ENCODE peak calls at places on chromosomes 5 and 9, in six cellular contexts. F, P, N, S, L and K are unnamed samples.

GRCh38 chr5:179792612-179793469 is 945 bp upstream of the LTC4S start:
- DNase-seq in N (no peak), F (no peak), L (no peak), S (no peak), P (peak; percentile 51), K (no peak)

GRCh38 chr5:159441441-159441840 is 111.2 kb upstream of the IL12B start:
- DNase-seq in N (no peak), F (no peak), L (no peak), P (peak; percentile 22), S (no peak), K (no peak)

GRCh38 chr9:31251386-31251785 is 1133.1 kb upstream of the ACO1 start:
- DNase-seq in N (no peak), F (no peak), P (no peak), L (no peak), S (no peak), K (no peak)

GRCh38 chr9:82513242-82513750 is 524.7 kb downstream of the SPATA31D1 start:
- DNase-seq in P (no peak), F (no peak), L (no peak), N (no peak), S (no peak), K (no peak)

GRCh38 chr9:131095666-131096489 is 453 bp upstream of the AIF1L start:
- DNase-seq in L (no peak), N (no peak), S (peak; percentile 34), P (no peak), F (no peak), K (peak; percentile 16)

GRCh38 chr5:132389453-132390286 is 20.2 kb downstream of the SLC22A5 start:
- DNase-seq in N (no peak), L (no peak), F (peak; percentile 94), P (no peak), S (no peak), K (peak; percentile 98)

GRCh38 chr9:90245661-90246060 is 397.0 kb downstream of the DIRAS2 start:
- DNase-seq in P (no peak), L (no peak), S (no peak), F (no peak), N (no peak), K (no peak)

GRCh38 chr5:116454417-116454927 is 120.2 kb downstream of the SEMA6A start:
- DNase-seq in N (no peak), S (no peak), F (no peak), L (no peak), P (no peak), K (no peak)

GRCh38 chr5:177189416-177189815 is 55.8 kb downstream of the NSD1 start:
- DNase-seq in N (no peak), P (no peak), F (no peak), S (no peak), L (no peak), K (no peak)

GRCh38 chr5:102583663-102584062 is 84.9 kb upstream of the SLCO6A1 start:
- DNase-seq in P (no peak), L (no peak), N (peak; percentile 5), S (peak; percentile 7), F (no peak), K (peak; percentile 16)

GRCh38 chr5:156181656-156182055 is 145.3 kb upstream of the SGCD start:
- DNase-seq in P (no peak), S (no peak), L (no peak), F (no peak), N (no peak), K (no peak)

GRCh38 chr5:131957721-131958483 is 12.4 kb upstream of the MEIKIN start:
- DNase-seq in P (no peak), F (no peak), S (no peak), N (no peak), L (no peak), K (no peak)

GRCh38 chr9:126383395-126384104 is 56.9 kb downstream of the MVB12B start:
- DNase-seq in N (no peak), P (no peak), L (no peak), F (no peak), S (no peak), K (no peak)

GRCh38 chr9:4490705-4491620 is 695 bp downstream of the SLC1A1 start:
- DNase-seq in P (no peak), F (no peak), L (no peak), N (no peak), S (peak; percentile 26), K (peak; percentile 21)

GRCh38 chr5:34898258-34898895 is 16.9 kb downstream of the RAD1 start:
- DNase-seq in N (peak; percentile 65), S (peak; percentile 55), P (peak; percentile 36), F (peak; percentile 55), L (peak; percentile 11), K (peak; percentile 86)

GRCh38 chr5:80672140-80672736 is 17.5 kb upstream of the DHFR start:
- DNase-seq in N (peak; percentile 54), S (peak; percentile 58), P (peak; percentile 29), L (peak; percentile 15), F (peak; percentile 51), K (peak; percentile 84)

GRCh38 chr9:130301483-130302286 is 36.1 kb downstream of the HMCN2 start:
- DNase-seq in S (no peak), F (no peak), L (no peak), N (no peak), P (peak; percentile 84), K (no peak)

GRCh38 chr5:152084476-152084875 is 159.8 kb upstream of the GLRA1 start:
- DNase-seq in F (no peak), L (no peak), P (no peak), N (no peak), S (no peak), K (no peak)

GRCh38 chr9:110049699-110050450 is 158.1 kb downstream of the C9orf152 start:
- DNase-seq in F (no peak), N (no peak), S (peak; percentile 11), P (peak; percentile 44), L (no peak), K (peak; percentile 48)

GRCh38 chr5:148452499-148453193 is 68.9 kb downstream of the FBXO38 start:
- DNase-seq in F (no peak), L (no peak), N (no peak), S (no peak), P (peak; percentile 62), K (peak; percentile 13)

GRCh38 chr9:106885451-106885850 is 22.5 kb downstream of the ZNF462 start:
- DNase-seq in N (no peak), F (no peak), S (no peak), L (peak; percentile 72), P (no peak), K (peak; percentile 72)

GRCh38 chr9:98450486-98450885 is 195.0 kb upstream of the TBC1D2 start:
- DNase-seq in F (no peak), N (no peak), P (no peak), L (no peak), S (no peak), K (no peak)

GRCh38 chr5:174612686-174613085 is 111.7 kb upstream of the MSX2 start:
- DNase-seq in N (no peak), P (no peak), S (no peak), L (no peak), F (no peak), K (no peak)

GRCh38 chr5:168645195-168645594 is 66.0 kb upstream of the PANK3 start:
- DNase-seq in P (no peak), S (no peak), F (no peak), N (no peak), L (no peak), K (no peak)

GRCh38 chr9:31304576-31304975 is 1079.9 kb upstream of the ACO1 start:
- DNase-seq in P (no peak), F (no peak), N (peak; percentile 69), L (no peak), S (no peak), K (peak; percentile 92)

GRCh38 chr9:90423661-90424193 is 218.9 kb downstream of the DIRAS2 start:
- DNase-seq in N (no peak), S (no peak), L (no peak), F (no peak), P (no peak), K (no peak)

GRCh38 chr9:93819905-93820304 is 135.2 kb downstream of the BARX1 start:
- DNase-seq in F (no peak), L (no peak), N (no peak), S (no peak), P (no peak), K (no peak)

GRCh38 chr9:123282343-123283047 is 14.1 kb upstream of the STRBP start:
- DNase-seq in N (no peak), L (no peak), P (peak; percentile 68), F (no peak), S (no peak), K (no peak)

GRCh38 chr9:96884443-96884842 is 30.1 kb upstream of the ZNF782 start:
- DNase-seq in N (no peak), L (peak; percentile 11), F (peak; percentile 45), S (no peak), P (no peak), K (peak; percentile 36)

GRCh38 chr5:56746553-56746952 is 68.8 kb upstream of the MAP3K1 start:
- DNase-seq in F (no peak), N (no peak), L (no peak), S (no peak), P (no peak), K (no peak)

GRCh38 chr9:105930007-105930627 is 235.8 kb downstream of the TMEM38B start:
- DNase-seq in L (no peak), P (no peak), S (no peak), F (no peak), N (no peak), K (no peak)

GRCh38 chr9:69622664-69623063 is 49.5 kb downstream of the APBA1 start:
- DNase-seq in P (no peak), L (no peak), F (no peak), N (no peak), S (no peak), K (no peak)

GRCh38 chr5:37248970-37249819 is at the start of gene CPLANE1:
- DNase-seq in L (peak; percentile 44), S (peak; percentile 66), P (peak; percentile 84), F (peak; percentile 15), N (peak; percentile 28), K (peak; percentile 85)

GRCh38 chr5:121006206-121006605 is 542.1 kb downstream of the PRR16 start:
- DNase-seq in P (no peak), N (no peak), F (no peak), L (no peak), S (no peak), K (no peak)

GRCh38 chr5:63245271-63245670 is 666.7 kb downstream of the LRRC70 start:
- DNase-seq in F (no peak), N (no peak), L (no peak), P (no peak), S (no peak), K (no peak)

GRCh38 chr5:98066910-98067309 is 706.6 kb upstream of the RGMB start:
- DNase-seq in S (no peak), L (no peak), N (no peak), F (no peak), P (no peak), K (no peak)